ENCODE peak calls at places on chromosomes 6 and 20, in seven cellular contexts. One of them, this sample, is unnamed.

GRCh38 chr20:58619847-58620431 is 31.1 kb upstream of the STX16 start:
- DNase-seq in WERI-Rb-1: no peak
- DNase-seq in brain microvascular endothelial cell: no peak
- DNase-seq in tibial artery: no peak
- DNase-seq in GM12878: no peak
- DNase-seq in heart left ventricle: no peak
- DNase-seq in GM23338: peak; percentile 56
- DNase-seq in this sample: peak; percentile 35

GRCh38 chr20:25288291-25289181 is 40.7 kb downstream of the PYGB start:
- DNase-seq in WERI-Rb-1: no peak
- DNase-seq in brain microvascular endothelial cell: no peak
- DNase-seq in tibial artery: peak; percentile 53
- DNase-seq in GM12878: peak; percentile 51
- DNase-seq in heart left ventricle: peak; percentile 19
- DNase-seq in GM23338: no peak
- DNase-seq in this sample: peak; percentile 73

GRCh38 chr20:33521461-33521860 is 31.6 kb downstream of the CBFA2T2 start:
- DNase-seq in WERI-Rb-1: no peak
- DNase-seq in brain microvascular endothelial cell: no peak
- DNase-seq in tibial artery: no peak
- DNase-seq in GM12878: no peak
- DNase-seq in heart left ventricle: no peak
- DNase-seq in GM23338: no peak
- DNase-seq in this sample: no peak

GRCh38 chr20:25195962-25196700 is 619 bp downstream of the ENTPD6 start:
- DNase-seq in WERI-Rb-1: peak; percentile 46
- DNase-seq in brain microvascular endothelial cell: peak; percentile 12
- DNase-seq in tibial artery: no peak
- DNase-seq in GM12878: no peak
- DNase-seq in heart left ventricle: peak; percentile 38
- DNase-seq in GM23338: peak; percentile 68
- DNase-seq in this sample: peak; percentile 18

GRCh38 chr6:107809966-107810365 is 14.1 kb downstream of the SCML4 start:
- DNase-seq in WERI-Rb-1: no peak
- DNase-seq in brain microvascular endothelial cell: no peak
- DNase-seq in tibial artery: no peak
- DNase-seq in GM12878: no peak
- DNase-seq in heart left ventricle: no peak
- DNase-seq in GM23338: no peak
- DNase-seq in this sample: no peak

GRCh38 chr6:29992792-29993191 is 50.5 kb downstream of the HLA-A start:
- DNase-seq in WERI-Rb-1: no peak
- DNase-seq in brain microvascular endothelial cell: peak; percentile 7
- DNase-seq in tibial artery: no peak
- DNase-seq in GM12878: no peak
- DNase-seq in heart left ventricle: no peak
- DNase-seq in GM23338: no peak
- DNase-seq in this sample: no peak

GRCh38 chr20:61352381-61353260 is 100.6 kb downstream of the CDH4 start:
- DNase-seq in WERI-Rb-1: no peak
- DNase-seq in brain microvascular endothelial cell: no peak
- DNase-seq in tibial artery: no peak
- DNase-seq in GM12878: no peak
- DNase-seq in heart left ventricle: no peak
- DNase-seq in GM23338: peak; percentile 41
- DNase-seq in this sample: no peak

GRCh38 chr6:43334466-43335095 is 26.0 kb upstream of the CRIP3 start:
- DNase-seq in WERI-Rb-1: peak; percentile 25
- DNase-seq in brain microvascular endothelial cell: peak; percentile 43
- DNase-seq in tibial artery: no peak
- DNase-seq in GM12878: no peak
- DNase-seq in heart left ventricle: no peak
- DNase-seq in GM23338: peak; percentile 92
- DNase-seq in this sample: peak; percentile 20

GRCh38 chr6:85460154-85460950 is 10.5 kb downstream of the NT5E start:
- DNase-seq in WERI-Rb-1: no peak
- DNase-seq in brain microvascular endothelial cell: no peak
- DNase-seq in tibial artery: no peak
- DNase-seq in GM12878: no peak
- DNase-seq in heart left ventricle: no peak
- DNase-seq in GM23338: no peak
- DNase-seq in this sample: peak; percentile 46

GRCh38 chr20:21981179-21981578 is 275.7 kb downstream of the PAX1 start:
- DNase-seq in WERI-Rb-1: no peak
- DNase-seq in brain microvascular endothelial cell: peak; percentile 47
- DNase-seq in tibial artery: no peak
- DNase-seq in GM12878: no peak
- DNase-seq in heart left ventricle: no peak
- DNase-seq in GM23338: no peak
- DNase-seq in this sample: no peak
- H3K4me3 ChIP-seq in WERI-Rb-1: no peak overlapping the region
- H3K4me3 ChIP-seq in brain microvascular endothelial cell: no peak overlapping the region
- H3K4me3 ChIP-seq in tibial artery: no peak overlapping the region
- H3K4me3 ChIP-seq in GM12878: no peak overlapping the region
- H3K4me3 ChIP-seq in heart left ventricle: no peak overlapping the region
- H3K4me3 ChIP-seq in GM23338: no peak overlapping the region
- H3K4me3 ChIP-seq in this sample: no peak overlapping the region

DNA sequence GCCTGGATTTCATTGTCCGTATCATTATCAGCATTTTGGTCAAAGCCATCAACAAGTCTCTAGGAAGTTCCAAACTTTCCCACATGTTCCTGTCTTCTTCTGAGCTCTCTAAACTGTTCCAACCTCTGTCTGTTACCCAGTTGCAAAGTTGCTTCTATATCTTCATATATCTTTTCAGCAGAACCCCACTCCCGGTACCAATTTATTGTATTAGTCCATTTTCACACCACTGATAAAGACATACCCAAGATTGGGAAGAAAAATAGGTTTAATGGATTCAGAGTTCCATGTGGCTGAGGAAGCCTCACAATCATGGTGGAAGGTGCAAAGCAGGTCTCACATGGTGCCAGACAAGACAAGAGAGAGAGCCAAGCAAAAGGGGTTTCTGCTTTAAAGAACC is 293.2 kb downstream of the EPM2A start:
- DNase-seq in WERI-Rb-1: no peak
- DNase-seq in brain microvascular endothelial cell: no peak
- DNase-seq in tibial artery: no peak
- DNase-seq in GM12878: no peak
- DNase-seq in heart left ventricle: no peak
- DNase-seq in GM23338: no peak
- DNase-seq in this sample: no peak
- H3K4me3 ChIP-seq in WERI-Rb-1: no peak overlapping the region
- H3K4me3 ChIP-seq in brain microvascular endothelial cell: no peak overlapping the region
- H3K4me3 ChIP-seq in tibial artery: no peak overlapping the region
- H3K4me3 ChIP-seq in GM12878: no peak overlapping the region
- H3K4me3 ChIP-seq in heart left ventricle: no peak overlapping the region
- H3K4me3 ChIP-seq in GM23338: no peak overlapping the region
- H3K4me3 ChIP-seq in this sample: no peak overlapping the region

GRCh38 chr6:41577865-41578713 is 31.9 kb downstream of the FOXP4 start:
- DNase-seq in WERI-Rb-1: peak; percentile 71
- DNase-seq in brain microvascular endothelial cell: no peak
- DNase-seq in tibial artery: no peak
- DNase-seq in GM12878: no peak
- DNase-seq in heart left ventricle: no peak
- DNase-seq in GM23338: peak; percentile 85
- DNase-seq in this sample: no peak
- H3K4me3 ChIP-seq in WERI-Rb-1: peak overlapping the region; percentile 26
- H3K4me3 ChIP-seq in brain microvascular endothelial cell: no peak overlapping the region
- H3K4me3 ChIP-seq in tibial artery: no peak overlapping the region
- H3K4me3 ChIP-seq in GM12878: no peak overlapping the region
- H3K4me3 ChIP-seq in heart left ventricle: no peak overlapping the region
- H3K4me3 ChIP-seq in GM23338: peak overlapping the region; percentile 31
- H3K4me3 ChIP-seq in this sample: no peak overlapping the region

DNA sequence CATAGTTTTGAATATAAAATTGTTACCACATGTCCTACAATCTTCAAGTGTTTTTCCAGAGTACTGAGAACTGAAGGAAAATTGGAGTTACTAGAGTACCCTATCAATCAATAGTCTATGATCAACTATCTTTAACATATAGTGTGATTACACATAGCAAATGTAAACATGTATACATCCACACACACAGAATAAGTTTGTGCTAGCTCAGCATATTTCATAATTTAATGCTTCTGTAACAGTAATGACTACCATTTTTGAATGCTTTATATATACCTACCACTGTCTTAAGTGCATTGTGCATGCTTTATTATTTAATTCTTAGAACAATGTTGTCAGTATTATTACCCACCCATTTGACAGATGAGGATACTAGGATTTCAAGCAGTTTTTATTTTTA is 523.9 kb downstream of the HAO1 start:
- DNase-seq in WERI-Rb-1: no peak
- DNase-seq in brain microvascular endothelial cell: no peak
- DNase-seq in tibial artery: no peak
- DNase-seq in GM12878: no peak
- DNase-seq in heart left ventricle: no peak
- DNase-seq in GM23338: no peak
- DNase-seq in this sample: no peak
- H3K4me3 ChIP-seq in WERI-Rb-1: no peak overlapping the region
- H3K4me3 ChIP-seq in brain microvascular endothelial cell: no peak overlapping the region
- H3K4me3 ChIP-seq in tibial artery: no peak overlapping the region
- H3K4me3 ChIP-seq in GM12878: no peak overlapping the region
- H3K4me3 ChIP-seq in heart left ventricle: no peak overlapping the region
- H3K4me3 ChIP-seq in GM23338: no peak overlapping the region
- H3K4me3 ChIP-seq in this sample: no peak overlapping the region

DNA sequence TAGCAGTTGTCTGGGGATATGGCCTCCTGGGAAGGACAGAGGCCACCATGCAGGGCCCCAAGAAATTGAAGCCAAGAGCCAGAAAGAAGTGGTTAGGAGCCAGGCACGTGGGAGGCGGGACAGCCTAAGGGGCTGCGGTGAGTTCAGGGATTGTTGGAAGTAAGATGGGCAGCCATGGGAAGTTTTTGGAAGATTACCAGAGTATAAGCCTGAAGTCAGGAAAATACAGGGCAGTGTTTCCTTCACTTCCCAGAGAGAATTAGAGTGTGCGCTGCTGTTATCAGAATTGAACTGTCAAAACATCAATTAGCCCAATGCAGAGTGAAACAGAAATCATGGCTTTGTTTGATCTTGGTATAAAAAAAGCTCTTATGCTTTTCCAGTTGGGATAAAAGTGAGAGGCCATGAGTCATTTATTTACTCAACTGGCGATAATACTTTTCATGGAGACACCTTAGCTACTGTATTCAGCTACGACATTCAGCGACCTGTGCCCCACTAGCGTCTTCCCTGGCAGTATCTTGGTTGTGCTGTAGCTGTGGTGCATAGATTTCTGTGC is 66.9 kb downstream of the PHACTR2 start:
- DNase-seq in WERI-Rb-1: no peak
- DNase-seq in brain microvascular endothelial cell: no peak
- DNase-seq in tibial artery: no peak
- DNase-seq in GM12878: no peak
- DNase-seq in heart left ventricle: no peak
- DNase-seq in GM23338: no peak
- DNase-seq in this sample: no peak
- H3K4me3 ChIP-seq in WERI-Rb-1: no peak overlapping the region
- H3K4me3 ChIP-seq in brain microvascular endothelial cell: no peak overlapping the region
- H3K4me3 ChIP-seq in tibial artery: no peak overlapping the region
- H3K4me3 ChIP-seq in GM12878: no peak overlapping the region
- H3K4me3 ChIP-seq in heart left ventricle: no peak overlapping the region
- H3K4me3 ChIP-seq in GM23338: no peak overlapping the region
- H3K4me3 ChIP-seq in this sample: no peak overlapping the region

GRCh38 chr6:52597738-52598122 is 20.9 kb upstream of the TRAM2 start:
- DNase-seq in WERI-Rb-1: peak; percentile 41
- DNase-seq in brain microvascular endothelial cell: no peak
- DNase-seq in tibial artery: no peak
- DNase-seq in GM12878: no peak
- DNase-seq in heart left ventricle: no peak
- DNase-seq in GM23338: no peak
- DNase-seq in this sample: no peak
- H3K4me3 ChIP-seq in WERI-Rb-1: peak overlapping the region; percentile 6
- H3K4me3 ChIP-seq in brain microvascular endothelial cell: no peak overlapping the region
- H3K4me3 ChIP-seq in tibial artery: peak overlapping the region; percentile 23
- H3K4me3 ChIP-seq in GM12878: no peak overlapping the region
- H3K4me3 ChIP-seq in heart left ventricle: peak overlapping the region; percentile 37
- H3K4me3 ChIP-seq in GM23338: no peak overlapping the region
- H3K4me3 ChIP-seq in this sample: no peak overlapping the region

DNA sequence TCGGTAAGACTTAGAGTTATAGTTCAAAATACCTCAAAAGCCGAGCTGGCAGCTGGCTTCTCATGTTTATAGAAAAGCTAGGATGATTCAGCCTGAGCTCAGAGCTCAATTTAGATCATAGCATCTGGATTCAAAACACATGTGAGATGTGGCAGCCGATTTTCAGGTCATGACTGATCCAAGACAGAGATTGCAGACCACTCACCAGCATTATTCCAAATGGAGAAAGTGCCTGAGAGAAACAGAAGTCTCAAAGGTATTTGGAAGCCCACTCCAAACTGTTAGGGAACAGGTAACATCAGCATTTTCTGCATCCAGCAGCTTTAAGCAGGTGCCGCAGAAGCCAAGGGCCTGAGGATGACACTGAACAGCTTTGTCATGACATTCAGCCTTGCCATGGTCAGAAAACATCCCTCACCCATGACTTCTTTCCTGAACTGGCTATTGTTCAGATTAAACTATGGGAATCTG is 102.2 kb downstream of the BACH2 start:
- DNase-seq in WERI-Rb-1: no peak
- DNase-seq in brain microvascular endothelial cell: peak; percentile 86
- DNase-seq in tibial artery: no peak
- DNase-seq in GM12878: no peak
- DNase-seq in heart left ventricle: no peak
- DNase-seq in GM23338: no peak
- DNase-seq in this sample: no peak
- H3K4me3 ChIP-seq in WERI-Rb-1: no peak overlapping the region
- H3K4me3 ChIP-seq in brain microvascular endothelial cell: no peak overlapping the region
- H3K4me3 ChIP-seq in tibial artery: no peak overlapping the region
- H3K4me3 ChIP-seq in GM12878: no peak overlapping the region
- H3K4me3 ChIP-seq in heart left ventricle: no peak overlapping the region
- H3K4me3 ChIP-seq in GM23338: no peak overlapping the region
- H3K4me3 ChIP-seq in this sample: no peak overlapping the region

GRCh38 chr6:135085700-135086413 is 31.2 kb upstream of the HBS1L start:
- DNase-seq in WERI-Rb-1: no peak
- DNase-seq in brain microvascular endothelial cell: no peak
- DNase-seq in tibial artery: no peak
- DNase-seq in GM12878: no peak
- DNase-seq in heart left ventricle: no peak
- DNase-seq in GM23338: no peak
- DNase-seq in this sample: peak; percentile 41

GRCh38 chr6:135087803-135088202 is 33.2 kb upstream of the HBS1L start:
- DNase-seq in WERI-Rb-1: no peak
- DNase-seq in brain microvascular endothelial cell: no peak
- DNase-seq in tibial artery: no peak
- DNase-seq in GM12878: no peak
- DNase-seq in heart left ventricle: no peak
- DNase-seq in GM23338: no peak
- DNase-seq in this sample: no peak

GRCh38 chr6:135088232-135088760 is 33.7 kb upstream of the HBS1L start:
- DNase-seq in WERI-Rb-1: no peak
- DNase-seq in brain microvascular endothelial cell: no peak
- DNase-seq in tibial artery: no peak
- DNase-seq in GM12878: no peak
- DNase-seq in heart left ventricle: no peak
- DNase-seq in GM23338: no peak
- DNase-seq in this sample: no peak

GRCh38 chr6:135086414-135086764 is 31.8 kb upstream of the HBS1L start:
- DNase-seq in WERI-Rb-1: no peak
- DNase-seq in brain microvascular endothelial cell: no peak
- DNase-seq in tibial artery: no peak
- DNase-seq in GM12878: no peak
- DNase-seq in heart left ventricle: no peak
- DNase-seq in GM23338: no peak
- DNase-seq in this sample: peak; percentile 35

DNA sequence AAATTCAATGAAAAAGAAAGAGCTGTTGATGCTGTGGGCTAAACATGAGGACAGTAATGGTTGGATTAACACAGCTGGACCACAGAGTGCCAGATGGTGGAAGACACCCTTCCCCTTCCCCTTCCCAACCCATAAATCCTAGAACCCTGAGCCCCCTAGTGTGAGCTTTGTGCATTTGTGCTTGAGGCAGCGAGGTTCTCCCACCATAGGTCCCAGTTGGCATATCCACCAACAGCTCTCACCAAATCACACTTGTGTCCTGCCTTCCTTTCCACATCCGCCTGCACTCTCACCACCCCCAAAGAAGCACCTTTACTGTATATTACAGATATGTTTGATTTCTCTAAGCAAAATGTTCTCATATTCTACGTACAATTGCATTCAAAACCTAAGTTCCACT is 32.8 kb upstream of the HBS1L start:
- DNase-seq in WERI-Rb-1: peak; percentile 33
- DNase-seq in brain microvascular endothelial cell: no peak
- DNase-seq in tibial artery: no peak
- DNase-seq in GM12878: no peak
- DNase-seq in heart left ventricle: no peak
- DNase-seq in GM23338: peak; percentile 60
- DNase-seq in this sample: peak; percentile 19
- H3K4me3 ChIP-seq in WERI-Rb-1: no peak overlapping the region
- H3K4me3 ChIP-seq in brain microvascular endothelial cell: no peak overlapping the region
- H3K4me3 ChIP-seq in tibial artery: no peak overlapping the region
- H3K4me3 ChIP-seq in GM12878: no peak overlapping the region
- H3K4me3 ChIP-seq in heart left ventricle: no peak overlapping the region
- H3K4me3 ChIP-seq in GM23338: no peak overlapping the region
- H3K4me3 ChIP-seq in this sample: no peak overlapping the region